ENCODE peak calls at places on chromosomes 16 and 17, in ten cellular contexts. One of them, this sample, is unnamed.

GRCh38 chr16:83390759-83391158 is 417.0 kb upstream of the HSBP1 start:
- DNase-seq in activated T-cell treated with anti-CD3 and anti-CD28 coated beads, Interleukin-2, amount 50 U/mL, for 4 hours: no peak
- DNase-seq in nephron progenitor cell: no peak
- DNase-seq in ELR: no peak
- DNase-seq in putamen: no peak
- DNase-seq in cardiac septum: no peak
- DNase-seq in neuronal stem cell: no peak
- DNase-seq in T follicular helper cell: no peak
- DNase-seq in activated CD8-positive, alpha-beta T cell treated with anti-CD3 and anti-CD28 coated beads for 36 hours: no peak
- DNase-seq in stimulated activated CD4-positive, alpha-beta T cell treated with anti-CD3 and anti-CD28 coated beads, Interleukin-15, amount 100 ng/mL, for 48 hours: no peak
- DNase-seq in this sample: no peak

GRCh38 chr17:8574687-8575086 is 55.8 kb downstream of the MYH10 start:
- DNase-seq in activated T-cell treated with anti-CD3 and anti-CD28 coated beads, Interleukin-2, amount 50 U/mL, for 4 hours: no peak
- DNase-seq in nephron progenitor cell: no peak
- DNase-seq in ELR: peak; percentile 6
- DNase-seq in putamen: no peak
- DNase-seq in cardiac septum: no peak
- DNase-seq in neuronal stem cell: no peak
- DNase-seq in T follicular helper cell: no peak
- DNase-seq in activated CD8-positive, alpha-beta T cell treated with anti-CD3 and anti-CD28 coated beads for 36 hours: no peak
- DNase-seq in stimulated activated CD4-positive, alpha-beta T cell treated with anti-CD3 and anti-CD28 coated beads, Interleukin-15, amount 100 ng/mL, for 48 hours: no peak
- DNase-seq in this sample: no peak

GRCh38 chr17:28717578-28718316 is at the start of gene RAB34:
- DNase-seq in activated T-cell treated with anti-CD3 and anti-CD28 coated beads, Interleukin-2, amount 50 U/mL, for 4 hours: no peak
- DNase-seq in nephron progenitor cell: peak; percentile 94
- DNase-seq in ELR: peak; percentile 89
- DNase-seq in putamen: no peak
- DNase-seq in cardiac septum: no peak
- DNase-seq in neuronal stem cell: peak; percentile 92
- DNase-seq in T follicular helper cell: no peak
- DNase-seq in activated CD8-positive, alpha-beta T cell treated with anti-CD3 and anti-CD28 coated beads for 36 hours: peak; percentile 58
- DNase-seq in stimulated activated CD4-positive, alpha-beta T cell treated with anti-CD3 and anti-CD28 coated beads, Interleukin-15, amount 100 ng/mL, for 48 hours: no peak
- DNase-seq in this sample: no peak

GRCh38 chr17:61405047-61405685 is 5.5 kb downstream of the TBX2 start:
- DNase-seq in activated T-cell treated with anti-CD3 and anti-CD28 coated beads, Interleukin-2, amount 50 U/mL, for 4 hours: no peak
- DNase-seq in nephron progenitor cell: peak; percentile 75
- DNase-seq in ELR: no peak
- DNase-seq in putamen: no peak
- DNase-seq in cardiac septum: peak; percentile 63
- DNase-seq in neuronal stem cell: no peak
- DNase-seq in T follicular helper cell: no peak
- DNase-seq in activated CD8-positive, alpha-beta T cell treated with anti-CD3 and anti-CD28 coated beads for 36 hours: no peak
- DNase-seq in stimulated activated CD4-positive, alpha-beta T cell treated with anti-CD3 and anti-CD28 coated beads, Interleukin-15, amount 100 ng/mL, for 48 hours: no peak
- DNase-seq in this sample: no peak

GRCh38 chr17:55672585-55673501 is 49.8 kb downstream of the TMEM100 start:
- DNase-seq in activated T-cell treated with anti-CD3 and anti-CD28 coated beads, Interleukin-2, amount 50 U/mL, for 4 hours: no peak
- DNase-seq in nephron progenitor cell: no peak
- DNase-seq in ELR: no peak
- DNase-seq in putamen: no peak
- DNase-seq in cardiac septum: no peak
- DNase-seq in neuronal stem cell: no peak
- DNase-seq in T follicular helper cell: no peak
- DNase-seq in activated CD8-positive, alpha-beta T cell treated with anti-CD3 and anti-CD28 coated beads for 36 hours: peak; percentile 2
- DNase-seq in stimulated activated CD4-positive, alpha-beta T cell treated with anti-CD3 and anti-CD28 coated beads, Interleukin-15, amount 100 ng/mL, for 48 hours: no peak
- DNase-seq in this sample: no peak

GRCh38 chr16:81523387-81524115 is 78.9 kb downstream of the CMIP start:
- DNase-seq in activated T-cell treated with anti-CD3 and anti-CD28 coated beads, Interleukin-2, amount 50 U/mL, for 4 hours: no peak
- DNase-seq in nephron progenitor cell: no peak
- DNase-seq in ELR: peak; percentile 92
- DNase-seq in putamen: no peak
- DNase-seq in cardiac septum: no peak
- DNase-seq in neuronal stem cell: no peak
- DNase-seq in T follicular helper cell: no peak
- DNase-seq in activated CD8-positive, alpha-beta T cell treated with anti-CD3 and anti-CD28 coated beads for 36 hours: peak; percentile 24
- DNase-seq in stimulated activated CD4-positive, alpha-beta T cell treated with anti-CD3 and anti-CD28 coated beads, Interleukin-15, amount 100 ng/mL, for 48 hours: no peak
- DNase-seq in this sample: no peak

GRCh38 chr17:61383689-61384201 is 15.9 kb upstream of the TBX2 start:
- DNase-seq in activated T-cell treated with anti-CD3 and anti-CD28 coated beads, Interleukin-2, amount 50 U/mL, for 4 hours: no peak
- DNase-seq in nephron progenitor cell: no peak
- DNase-seq in ELR: no peak
- DNase-seq in putamen: no peak
- DNase-seq in cardiac septum: no peak
- DNase-seq in neuronal stem cell: no peak
- DNase-seq in T follicular helper cell: no peak
- DNase-seq in activated CD8-positive, alpha-beta T cell treated with anti-CD3 and anti-CD28 coated beads for 36 hours: no peak
- DNase-seq in stimulated activated CD4-positive, alpha-beta T cell treated with anti-CD3 and anti-CD28 coated beads, Interleukin-15, amount 100 ng/mL, for 48 hours: no peak
- DNase-seq in this sample: no peak

GRCh38 chr17:51580869-51581268 is 320.5 kb downstream of the UTP18 start:
- DNase-seq in activated T-cell treated with anti-CD3 and anti-CD28 coated beads, Interleukin-2, amount 50 U/mL, for 4 hours: no peak
- DNase-seq in nephron progenitor cell: no peak
- DNase-seq in ELR: no peak
- DNase-seq in putamen: no peak
- DNase-seq in cardiac septum: no peak
- DNase-seq in neuronal stem cell: no peak
- DNase-seq in T follicular helper cell: no peak
- DNase-seq in activated CD8-positive, alpha-beta T cell treated with anti-CD3 and anti-CD28 coated beads for 36 hours: no peak
- DNase-seq in stimulated activated CD4-positive, alpha-beta T cell treated with anti-CD3 and anti-CD28 coated beads, Interleukin-15, amount 100 ng/mL, for 48 hours: no peak
- DNase-seq in this sample: no peak

GRCh38 chr17:74757931-74758845 is 9.8 kb downstream of the NHERF1 start:
- DNase-seq in activated T-cell treated with anti-CD3 and anti-CD28 coated beads, Interleukin-2, amount 50 U/mL, for 4 hours: no peak
- DNase-seq in nephron progenitor cell: peak; percentile 36
- DNase-seq in ELR: no peak
- DNase-seq in putamen: no peak
- DNase-seq in cardiac septum: peak; percentile 73
- DNase-seq in neuronal stem cell: no peak
- DNase-seq in T follicular helper cell: no peak
- DNase-seq in activated CD8-positive, alpha-beta T cell treated with anti-CD3 and anti-CD28 coated beads for 36 hours: no peak
- DNase-seq in stimulated activated CD4-positive, alpha-beta T cell treated with anti-CD3 and anti-CD28 coated beads, Interleukin-15, amount 100 ng/mL, for 48 hours: no peak
- DNase-seq in this sample: no peak

GRCh38 chr17:76155988-76156661 is 15.1 kb upstream of the FOXJ1 start:
- DNase-seq in activated T-cell treated with anti-CD3 and anti-CD28 coated beads, Interleukin-2, amount 50 U/mL, for 4 hours: no peak
- DNase-seq in nephron progenitor cell: no peak
- DNase-seq in ELR: no peak
- DNase-seq in putamen: no peak
- DNase-seq in cardiac septum: no peak
- DNase-seq in neuronal stem cell: no peak
- DNase-seq in T follicular helper cell: no peak
- DNase-seq in activated CD8-positive, alpha-beta T cell treated with anti-CD3 and anti-CD28 coated beads for 36 hours: no peak
- DNase-seq in stimulated activated CD4-positive, alpha-beta T cell treated with anti-CD3 and anti-CD28 coated beads, Interleukin-15, amount 100 ng/mL, for 48 hours: no peak
- DNase-seq in this sample: no peak

GRCh38 chr16:84950906-84951305 is 60.4 kb downstream of the ZDHHC7 start:
- DNase-seq in activated T-cell treated with anti-CD3 and anti-CD28 coated beads, Interleukin-2, amount 50 U/mL, for 4 hours: no peak
- DNase-seq in nephron progenitor cell: peak; percentile 21
- DNase-seq in ELR: peak; percentile 71
- DNase-seq in putamen: no peak
- DNase-seq in cardiac septum: no peak
- DNase-seq in neuronal stem cell: no peak
- DNase-seq in T follicular helper cell: no peak
- DNase-seq in activated CD8-positive, alpha-beta T cell treated with anti-CD3 and anti-CD28 coated beads for 36 hours: peak; percentile 61
- DNase-seq in stimulated activated CD4-positive, alpha-beta T cell treated with anti-CD3 and anti-CD28 coated beads, Interleukin-15, amount 100 ng/mL, for 48 hours: peak; percentile 14
- DNase-seq in this sample: no peak

GRCh38 chr16:64478258-64478906 is 643.5 kb downstream of the CDH11 start:
- DNase-seq in activated T-cell treated with anti-CD3 and anti-CD28 coated beads, Interleukin-2, amount 50 U/mL, for 4 hours: no peak
- DNase-seq in nephron progenitor cell: no peak
- DNase-seq in ELR: no peak
- DNase-seq in putamen: no peak
- DNase-seq in cardiac septum: no peak
- DNase-seq in neuronal stem cell: no peak
- DNase-seq in T follicular helper cell: no peak
- DNase-seq in activated CD8-positive, alpha-beta T cell treated with anti-CD3 and anti-CD28 coated beads for 36 hours: no peak
- DNase-seq in stimulated activated CD4-positive, alpha-beta T cell treated with anti-CD3 and anti-CD28 coated beads, Interleukin-15, amount 100 ng/mL, for 48 hours: no peak
- DNase-seq in this sample: no peak

GRCh38 chr17:10842658-10843057 is 4.8 kb upstream of the PIRT start:
- DNase-seq in activated T-cell treated with anti-CD3 and anti-CD28 coated beads, Interleukin-2, amount 50 U/mL, for 4 hours: no peak
- DNase-seq in nephron progenitor cell: no peak
- DNase-seq in ELR: no peak
- DNase-seq in putamen: peak; percentile 66
- DNase-seq in cardiac septum: no peak
- DNase-seq in neuronal stem cell: no peak
- DNase-seq in T follicular helper cell: no peak
- DNase-seq in activated CD8-positive, alpha-beta T cell treated with anti-CD3 and anti-CD28 coated beads for 36 hours: no peak
- DNase-seq in stimulated activated CD4-positive, alpha-beta T cell treated with anti-CD3 and anti-CD28 coated beads, Interleukin-15, amount 100 ng/mL, for 48 hours: no peak
- DNase-seq in this sample: peak; percentile 80